ENCODE peak calls at places on chromosomes 5 and 9, in six cellular contexts. P is heart right ventricle, B is PC-3, W is astrocyte, Q is activated B cell treated with CpG ODN at 0.5 μM for 24 hours, J is upper lobe of right lung. L is an unnamed sample.

GRCh38 chr9:20321683-20322082 is 300.6 kb downstream of the MLLT3 start:
- DNase-seq in J (no peak), Q (no peak), B (no peak), P (no peak), W (no peak), L (no peak)

GRCh38 chr5:154727361-154727760 is 27.8 kb upstream of the LARP1 start:
- DNase-seq in Q (no peak), W (no peak), P (no peak), B (no peak), J (no peak), L (no peak)

GRCh38 chr9:136581614-136582447 is 36.0 kb upstream of the NOTCH1 start:
- DNase-seq in B (no peak), P (no peak), Q (no peak), W (no peak), J (no peak), L (no peak)

GRCh38 chr5:117266237-117266725 is 691.7 kb upstream of the SEMA6A start:
- DNase-seq in P (no peak), W (no peak), B (no peak), Q (no peak), J (no peak), L (no peak)

GRCh38 chr5:110817437-110817836 is 78.6 kb downstream of the SLC25A46 start:
- DNase-seq in Q (no peak), J (no peak), P (no peak), B (no peak), W (peak), L (peak)

GRCh38 chr9:98960409-98960808 is 16.7 kb downstream of the COL15A1 start:
- DNase-seq in B (no peak), J (no peak), P (no peak), Q (no peak), W (no peak), L (no peak)

GRCh38 chr5:155753943-155754581 is 572.9 kb upstream of the SGCD start:
- DNase-seq in B (no peak), P (no peak), Q (no peak), J (no peak), W (no peak), L (no peak)

GRCh38 chr9:35839926-35840325 is 10.9 kb downstream of the TMEM8B start:
- DNase-seq in Q (no peak), J (no peak), B (no peak), W (no peak), P (no peak), L (no peak)

GRCh38 chr5:92907914-92908606 is 673.0 kb downstream of the NR2F1-AS1 start:
- DNase-seq in P (no peak), W (peak), Q (no peak), J (no peak), B (no peak), L (peak)

GRCh38 chr5:135598691-135599395 is 20.1 kb upstream of the CXCL14 start:
- DNase-seq in W (no peak), Q (no peak), J (no peak), B (no peak), P (no peak), L (no peak)

GRCh38 chr5:68215888-68216736 is 556 bp downstream of the PIK3R1 start:
- DNase-seq in W (no peak), P (peak), B (no peak), Q (peak), J (peak), L (no peak)

GRCh38 chr5:154740957-154741356 is 14.2 kb upstream of the LARP1 start:
- DNase-seq in P (no peak), Q (no peak), J (no peak), W (peak), B (no peak), L (peak)

GRCh38 chr9:87148391-87149237 is 201.3 kb upstream of the GAS1 start:
- DNase-seq in B (no peak), Q (no peak), P (peak), J (peak), W (peak), L (peak)

GRCh38 chr9:70007831-70008230 is 35.8 kb upstream of the MAMDC2 start:
- DNase-seq in W (no peak), B (no peak), P (no peak), Q (no peak), J (no peak), L (no peak)

GRCh38 chr9:117218951-117219350 is 195.9 kb downstream of the ASTN2 start:
- DNase-seq in P (no peak), B (no peak), W (no peak), Q (no peak), J (no peak), L (no peak)

GRCh38 chr9:129125478-129125877 is 14.3 kb downstream of the PTPA start:
- DNase-seq in J (no peak), B (peak), W (peak), P (no peak), Q (no peak), L (peak)

GRCh38 chr9:78821126-78821822 is 524.3 kb downstream of the PSAT1 start:
- DNase-seq in Q (no peak), P (no peak), W (no peak), J (no peak), B (peak), L (peak)

GRCh38 chr5:127648997-127649550 is at the start of gene CTXN3:
- DNase-seq in B (no peak), Q (no peak), P (no peak), J (no peak), W (no peak), L (no peak)

GRCh38 chr5:28499764-28500290 is 1461.4 kb upstream of the CDH9 start:
- DNase-seq in B (peak), J (no peak), W (peak), Q (no peak), P (no peak), L (no peak)

GRCh38 chr9:35649431-35650340 is 1.0 kb downstream of the SIT1 start:
- DNase-seq in B (no peak), Q (no peak), W (peak), P (no peak), J (no peak), L (no peak)

GRCh38 chr5:111550282-111551020 is 38.1 kb upstream of the STARD4 start:
- DNase-seq in J (no peak), Q (peak), B (peak), P (peak), W (peak), L (peak)

GRCh38 chr5:100901851-100902341 is 1.2 kb downstream of the ST8SIA4 start:
- DNase-seq in W (no peak), B (peak), J (no peak), Q (no peak), P (no peak), L (no peak)

GRCh38 chr9:75601280-75601679 is 289.2 kb upstream of the PCSK5 start:
- DNase-seq in P (no peak), Q (no peak), J (no peak), B (no peak), W (no peak), L (no peak)

GRCh38 chr5:81187885-81188284 is 45.2 kb upstream of the CKMT2 start:
- DNase-seq in P (peak), W (no peak), J (no peak), B (no peak), Q (no peak), L (no peak)

GRCh38 chr5:137639645-137640044 is 96.2 kb downstream of the KLHL3 start:
- DNase-seq in J (no peak), Q (no peak), B (no peak), P (no peak), W (no peak), L (no peak)

GRCh38 chr5:137636846-137637515 is 98.9 kb downstream of the KLHL3 start:
- DNase-seq in B (no peak), P (no peak), Q (no peak), J (no peak), W (no peak), L (no peak)

GRCh38 chr5:137636076-137636475 is 99.8 kb downstream of the KLHL3 start:
- DNase-seq in W (no peak), J (no peak), P (no peak), Q (no peak), B (no peak), L (no peak)

GRCh38 chr5:137641148-137641547 is 94.7 kb downstream of the KLHL3 start:
- DNase-seq in W (peak), B (peak), P (no peak), Q (no peak), J (no peak), L (peak)

DNA sequence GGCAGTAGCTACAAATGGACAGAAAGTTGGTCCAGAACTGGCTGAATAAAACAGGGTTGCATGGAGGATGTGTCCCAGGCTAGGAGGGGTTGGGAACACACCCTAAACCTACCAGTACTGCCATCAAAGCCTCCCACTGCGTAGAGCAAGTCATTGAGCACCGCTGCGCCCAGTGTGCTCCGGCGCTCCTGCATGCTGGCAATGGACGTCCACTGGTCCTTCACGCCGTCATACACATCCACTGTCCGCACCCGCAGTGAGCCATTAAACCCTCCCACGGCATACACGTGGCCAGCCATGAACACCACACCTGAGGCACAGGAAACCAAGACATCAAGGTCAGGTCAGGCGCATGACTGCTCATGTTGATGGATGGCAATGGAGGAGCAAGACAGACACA is 97.0 kb downstream of the KLHL3 start:
- DNase-seq in Q (no peak), J (no peak), W (no peak), P (no peak), B (no peak), L (no peak)
- TF ChIP-seq CTCF in Q (no peak), J (no peak), W (no peak), P (no peak), B (no peak), L (no peak)

GRCh38 chr5:163489055-163489744 is 16.2 kb upstream of the MAT2B start:
- DNase-seq in W (no peak), P (no peak), J (no peak), B (peak), Q (no peak), L (peak)
- TF ChIP-seq CTCF in W (no peak), P (no peak), J (no peak), B (peak), Q (no peak), L (peak)

GRCh38 chr9:120442280-120442597 is 137.7 kb downstream of the CDK5RAP2 start:
- DNase-seq in P (no peak), W (no peak), B (no peak), J (no peak), Q (no peak), L (no peak)

GRCh38 chr9:120441446-120442279 is 138.3 kb downstream of the CDK5RAP2 start:
- DNase-seq in W (peak), B (no peak), P (no peak), J (no peak), Q (no peak), L (peak)

GRCh38 chr9:120445974-120446373 is 134.0 kb downstream of the CDK5RAP2 start:
- DNase-seq in B (peak), J (no peak), Q (no peak), P (no peak), W (no peak), L (no peak)

GRCh38 chr9:120443976-120444375 is 136.0 kb downstream of the CDK5RAP2 start:
- DNase-seq in Q (no peak), W (no peak), B (no peak), P (no peak), J (no peak), L (no peak)

DNA sequence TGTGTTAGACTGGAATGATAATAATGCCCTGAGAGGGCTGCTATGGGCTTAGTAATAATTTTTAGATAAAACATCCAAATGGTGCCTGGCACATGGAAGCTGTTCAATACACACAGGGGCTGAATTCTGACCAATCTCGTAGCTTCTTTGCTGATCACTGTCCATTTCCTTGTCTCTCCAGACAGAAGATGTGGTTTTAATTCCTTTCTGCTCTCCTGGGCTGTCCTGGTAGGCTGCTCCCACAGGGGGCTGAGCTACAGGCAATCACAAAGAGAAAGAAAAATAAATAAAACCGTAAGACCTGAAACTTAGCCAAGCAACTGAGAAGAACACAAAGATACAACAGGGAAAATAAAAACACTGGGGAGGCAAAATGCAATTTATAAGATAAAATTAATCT is 136.5 kb downstream of the CDK5RAP2 start:
- DNase-seq in B (no peak), Q (no peak), P (no peak), J (no peak), W (peak), L (peak)
- TF ChIP-seq CTCF in B (no peak), Q (no peak), P (no peak), J (no peak), W (no peak), L (peak)

DNA sequence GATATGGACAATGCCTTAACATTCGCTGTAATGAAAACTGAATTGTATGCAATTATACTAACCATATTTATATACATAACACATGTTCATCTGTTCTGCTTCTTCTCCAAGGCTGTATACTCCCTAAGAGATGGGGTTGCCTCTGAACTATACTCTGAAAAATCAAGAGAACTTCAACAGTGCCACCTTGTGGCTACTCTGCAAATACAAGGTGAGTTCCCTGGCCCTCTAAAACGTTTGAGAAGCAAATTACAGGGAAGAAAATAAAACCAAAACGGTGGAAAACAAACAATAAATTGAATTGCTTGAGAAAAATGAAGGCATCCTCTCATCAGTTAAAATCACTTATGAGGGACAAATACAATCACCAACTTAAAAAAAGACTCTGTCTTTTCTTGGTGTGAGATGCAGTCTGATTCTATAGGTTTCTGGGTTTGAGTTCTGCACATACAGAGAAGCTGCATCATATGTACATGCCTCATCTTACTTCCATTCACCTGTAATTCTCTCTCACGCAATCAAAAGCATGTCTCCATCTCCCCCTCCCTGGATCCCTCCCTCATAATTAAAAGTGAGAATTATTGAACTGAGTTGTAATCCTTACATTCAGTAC is 98.6 kb downstream of the FBXW11 start:
- DNase-seq in Q (no peak), J (no peak), P (no peak), W (peak), B (peak), L (peak)
- TF ChIP-seq CTCF in Q (no peak), J (peak), P (peak), W (peak), B (peak), L (peak)

DNA sequence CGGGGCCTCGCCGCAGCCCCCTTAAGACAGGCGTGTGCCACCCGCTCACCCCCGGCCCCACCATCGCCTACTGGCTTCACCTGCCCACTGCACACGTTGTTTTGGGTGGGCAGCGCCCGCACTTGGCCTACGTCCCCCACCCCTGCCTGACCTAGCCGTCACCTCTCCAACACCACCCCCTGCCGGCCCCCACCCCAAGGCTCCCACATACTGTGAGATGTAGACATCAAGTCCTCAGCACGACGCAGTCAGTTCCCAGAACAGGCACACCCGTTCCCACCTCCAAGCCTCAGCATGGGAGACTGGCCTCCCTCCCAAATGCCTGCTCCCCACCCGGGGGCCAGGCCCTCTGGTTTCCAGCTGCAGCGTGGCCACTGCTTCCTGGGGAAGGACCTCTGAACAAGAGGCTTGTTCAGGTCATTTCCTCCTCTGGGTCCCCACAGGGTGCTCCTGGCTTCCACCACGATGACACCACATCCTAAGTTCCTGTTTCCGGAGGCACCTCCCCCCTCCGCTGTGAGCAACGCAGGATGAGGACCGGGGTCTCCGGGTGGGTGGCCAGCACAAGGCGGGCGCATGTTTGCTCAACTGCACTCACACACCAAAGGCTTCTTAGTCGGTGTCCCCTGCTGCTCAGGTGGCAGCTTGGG is 11.3 kb downstream of the DBN1 start:
- DNase-seq in P (peak), B (no peak), J (no peak), W (no peak), Q (no peak), L (no peak)
- TF ChIP-seq CTCF in P (no peak), B (no peak), J (no peak), W (no peak), Q (no peak), L (no peak)

GRCh38 chr9:116149844-116150243 is 3.7 kb upstream of the PAPPA start:
- DNase-seq in B (peak), W (no peak), Q (no peak), P (no peak), J (no peak), L (no peak)

GRCh38 chr9:116144555-116144954 is 9.0 kb upstream of the PAPPA start:
- DNase-seq in P (no peak), W (no peak), J (no peak), B (peak), Q (no peak), L (no peak)

GRCh38 chr9:116145036-116145435 is 8.6 kb upstream of the PAPPA start:
- DNase-seq in B (no peak), J (no peak), W (no peak), Q (no peak), P (no peak), L (no peak)

GRCh38 chr9:116151199-116151598 is 2.4 kb upstream of the PAPPA start:
- DNase-seq in J (no peak), B (no peak), P (no peak), Q (no peak), W (no peak), L (no peak)

DNA sequence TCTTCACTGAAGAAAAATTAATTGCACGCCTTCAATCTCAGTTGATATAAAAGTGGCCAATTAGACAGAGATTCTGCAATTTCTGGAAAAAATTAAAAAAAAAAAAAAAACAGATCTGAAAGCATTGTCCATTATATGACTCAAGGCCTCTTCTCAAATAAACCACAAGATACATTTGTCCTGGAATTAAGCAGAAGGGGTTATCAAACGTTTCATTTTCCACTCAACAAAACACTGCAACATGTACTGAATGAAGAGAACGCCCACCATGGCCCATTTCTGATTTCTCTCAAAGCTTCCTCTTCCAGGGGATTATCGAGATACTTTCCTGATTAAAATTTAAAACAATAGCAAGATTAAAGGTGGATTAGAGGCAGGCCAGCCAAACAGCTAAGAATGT is 5.8 kb upstream of the PAPPA start:
- DNase-seq in Q (no peak), B (no peak), J (no peak), W (no peak), P (no peak), L (no peak)
- TF ChIP-seq CTCF in Q (no peak), B (no peak), J (no peak), W (no peak), P (no peak), L (no peak)

GRCh38 chr5:107389130-107389553 is 281.6 kb downstream of the EFNA5 start:
- DNase-seq in J (no peak), W (peak), Q (no peak), B (peak), P (no peak), L (peak)
- TF ChIP-seq CTCF in J (peak), W (peak), Q (no peak), B (peak), P (no peak), L (peak)

GRCh38 chr5:142717582-142718215 is 31.8 kb upstream of the FGF1 start:
- DNase-seq in B (peak), W (peak), P (no peak), Q (no peak), J (no peak), L (peak)
- TF ChIP-seq CTCF in B (peak), W (peak), P (peak), Q (no peak), J (peak), L (peak)

GRCh38 chr5:180618830-180619562 is 27.7 kb upstream of the SCGB3A1 start:
- DNase-seq in J (no peak), B (no peak), Q (no peak), P (no peak), W (peak), L (peak)
- TF ChIP-seq CTCF in J (peak), B (peak), Q (no peak), P (no peak), W (no peak), L (no peak)

L was measured in AG10803.